ENCODE peak calls at places on chromosomes 11 and 22, in ten cellular contexts. C is H9, M is PC-3, H is neuronal stem cell, W is adipocyte, O is MM.1S, V is NT2/D1, U is H1, L is kidney, Z is mammary epithelial cell. Q is an unnamed sample.

GRCh38 chr11:64036081-64037026 is 623 bp downstream of the FLRT1 start:
- DNase-seq in C (no peak), M (peak; percentile 59), H (no peak), W (peak; percentile 74), O (no peak), V (no peak), U (no peak), L (no peak), Z (peak; percentile 16), Q (no peak)

GRCh38 chr11:96385187-96385586 is 4.5 kb downstream of the CCDC82 start:
- DNase-seq in C (no peak), M (no peak), H (no peak), W (no peak), O (no peak), V (no peak), U (no peak), L (no peak), Z (no peak), Q (no peak)

GRCh38 chr11:2443881-2444300 is 423 bp downstream of the TRPM5 start:
- DNase-seq in C (no peak), M (no peak), H (no peak), W (no peak), O (no peak), V (no peak), U (no peak), L (peak; percentile 81), Z (no peak), Q (peak; percentile 67)

GRCh38 chr11:12175694-12176241 is 65.4 kb downstream of the MICAL2 start:
- DNase-seq in C (no peak), M (peak; percentile 91), H (no peak), W (peak; percentile 69), O (peak; percentile 60), V (no peak), U (no peak), L (no peak), Z (peak; percentile 97), Q (no peak)

GRCh38 chr11:100925935-100926334 is 203.7 kb downstream of the PGR start:
- DNase-seq in C (no peak), M (peak; percentile 88), H (no peak), W (peak; percentile 34), O (no peak), V (no peak), U (no peak), L (no peak), Z (peak; percentile 60), Q (no peak)

GRCh38 chr11:7495997-7496545 is 10.8 kb downstream of the OLFML1 start:
- DNase-seq in C (no peak), M (no peak), H (no peak), W (no peak), O (no peak), V (no peak), U (no peak), L (no peak), Z (no peak), Q (no peak)

GRCh38 chr22:46220921-46221320 is 29.2 kb downstream of the CDPF1 start:
- DNase-seq in C (no peak), M (no peak), H (no peak), W (no peak), O (no peak), V (no peak), U (no peak), L (no peak), Z (no peak), Q (no peak)

GRCh38 chr11:78893996-78894395 is 319.3 kb upstream of the NARS2 start:
- DNase-seq in C (no peak), M (no peak), H (no peak), W (no peak), O (no peak), V (no peak), U (no peak), L (no peak), Z (no peak), Q (no peak)

GRCh38 chr11:75334976-75335375 is 16.5 kb downstream of the ARRB1 start:
- DNase-seq in C (peak; percentile 81), M (no peak), H (no peak), W (no peak), O (no peak), V (peak; percentile 80), U (no peak), L (no peak), Z (no peak), Q (no peak)

GRCh38 chr11:75635009-75635909 is 33.6 kb downstream of the MAP6 start:
- DNase-seq in C (no peak), M (no peak), H (no peak), W (peak; percentile 76), O (peak; percentile 16), V (no peak), U (no peak), L (peak; percentile 74), Z (no peak), Q (peak; percentile 22)

GRCh38 chr11:17014321-17014773 is at the start of gene PLEKHA7:
- DNase-seq in C (no peak), M (peak; percentile 7), H (peak; percentile 21), W (no peak), O (no peak), V (no peak), U (no peak), L (no peak), Z (no peak), Q (peak; percentile 45)

GRCh38 chr11:83223457-83223856 is 29.9 kb downstream of the ANKRD42 start:
- DNase-seq in C (no peak), M (no peak), H (no peak), W (no peak), O (no peak), V (no peak), U (no peak), L (no peak), Z (no peak), Q (no peak)

GRCh38 chr11:63212742-63213141 is 30.7 kb downstream of the SLC22A25 start:
- DNase-seq in C (no peak), M (peak; percentile 70), H (peak; percentile 8), W (peak; percentile 39), O (peak; percentile 49), V (no peak), U (no peak), L (no peak), Z (peak; percentile 9), Q (no peak)

GRCh38 chr22:19948057-19948760 is 6.6 kb upstream of the TXNRD2 start:
- DNase-seq in C (no peak), M (no peak), H (no peak), W (no peak), O (no peak), V (no peak), U (no peak), L (no peak), Z (no peak), Q (no peak)
- H3K9ac ChIP-seq in C (no peak overlapping the region), M (no peak overlapping the region), H (no peak overlapping the region), W (peak overlapping the region; percentile 34), O (no peak overlapping the region), V (no peak overlapping the region), U (no peak overlapping the region), L (no peak overlapping the region), Z (no peak overlapping the region), Q (no peak overlapping the region)

DNA sequence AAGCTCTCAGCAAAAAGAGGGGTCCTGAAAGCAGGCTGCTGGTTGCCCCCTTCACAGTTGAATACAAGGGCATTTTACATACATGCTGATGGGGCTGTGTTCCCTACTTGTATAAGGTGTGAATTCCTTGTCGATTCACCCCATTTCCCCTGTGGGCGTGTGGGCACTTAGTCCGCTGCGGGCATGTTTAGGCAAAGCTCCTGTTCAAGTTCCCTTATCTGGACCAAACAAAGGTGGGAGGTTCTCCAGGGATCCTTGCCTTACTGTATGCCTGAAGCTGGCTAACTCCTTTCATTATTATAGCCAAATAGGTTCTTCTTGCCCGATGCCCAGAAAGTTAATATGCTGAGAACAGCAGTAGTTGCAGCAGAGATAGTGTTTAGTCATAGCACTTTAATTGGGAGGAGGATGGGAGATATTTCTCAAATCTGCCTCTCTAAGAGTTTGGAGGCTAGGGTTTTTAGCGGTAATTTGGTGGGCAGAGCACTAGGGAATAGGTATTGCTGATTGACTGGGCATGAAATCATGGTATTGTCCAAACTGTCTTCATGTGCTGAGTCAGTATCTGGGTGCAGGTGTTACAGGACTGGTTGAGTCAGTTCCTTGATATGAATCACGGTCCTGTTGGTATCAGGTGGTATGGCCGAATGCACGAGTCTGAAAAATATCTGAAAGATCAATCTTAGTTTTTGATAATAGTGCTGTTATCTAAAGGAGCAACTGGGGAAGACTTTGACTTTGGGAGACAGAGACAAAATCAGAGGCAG is 32.7 kb downstream of the METTL15 start:
- DNase-seq in C (no peak), M (peak; percentile 84), H (no peak), W (no peak), O (no peak), V (no peak), U (no peak), L (no peak), Z (peak; percentile 91), Q (no peak)
- H3K9ac ChIP-seq in C (no peak overlapping the region), M (no peak overlapping the region), H (no peak overlapping the region), W (no peak overlapping the region), O (no peak overlapping the region), V (no peak overlapping the region), U (no peak overlapping the region), L (no peak overlapping the region), Z (no peak overlapping the region), Q (no peak overlapping the region)

DNA sequence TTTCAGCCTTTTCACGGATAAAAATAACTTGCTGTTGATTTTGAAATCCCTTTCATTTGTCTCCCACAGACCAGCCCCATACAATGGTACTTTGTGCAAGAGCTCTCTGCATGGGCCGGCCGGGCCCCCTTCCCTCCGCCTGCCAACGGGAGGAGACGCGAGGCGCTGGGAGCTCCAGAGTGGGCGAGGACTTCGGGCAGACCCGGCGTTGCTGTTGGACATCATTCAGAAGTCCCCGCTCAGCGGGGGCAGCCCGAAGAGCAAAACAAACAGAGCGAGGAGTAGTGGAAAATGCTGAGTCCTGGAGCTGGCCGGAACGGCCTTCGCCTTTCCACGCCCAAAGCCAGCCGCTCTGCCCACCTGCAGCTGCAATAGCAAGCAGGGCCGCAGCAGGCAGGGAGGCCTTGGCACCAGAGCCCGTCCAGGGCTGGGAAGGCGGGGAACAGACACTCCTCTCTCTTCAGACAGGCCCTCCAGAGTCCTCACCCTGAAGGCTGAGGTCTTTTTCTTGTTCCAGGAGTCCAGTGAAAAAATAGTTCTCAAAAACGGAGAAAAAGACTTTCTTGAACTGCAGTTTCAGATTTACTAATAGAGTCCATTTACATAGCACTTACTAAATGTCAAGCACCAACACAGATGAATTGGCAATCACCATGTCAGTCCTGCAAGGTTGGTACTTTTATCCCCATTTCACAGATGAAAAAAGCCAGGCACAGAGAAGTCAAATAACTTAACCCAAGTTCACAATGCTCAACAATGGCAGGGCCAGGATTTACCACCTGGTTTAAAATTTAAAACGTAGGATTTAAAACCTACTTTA is 135.5 kb downstream of the ETS1 start:
- DNase-seq in C (peak; percentile 37), M (no peak), H (no peak), W (peak; percentile 80), O (no peak), V (no peak), U (no peak), L (peak; percentile 92), Z (peak; percentile 44), Q (peak; percentile 63)
- H3K9ac ChIP-seq in C (no peak overlapping the region), M (no peak overlapping the region), H (no peak overlapping the region), W (peak overlapping the region; percentile 79), O (no peak overlapping the region), V (no peak overlapping the region), U (no peak overlapping the region), L (no peak overlapping the region), Z (no peak overlapping the region), Q (peak overlapping the region; percentile 3)

DNA sequence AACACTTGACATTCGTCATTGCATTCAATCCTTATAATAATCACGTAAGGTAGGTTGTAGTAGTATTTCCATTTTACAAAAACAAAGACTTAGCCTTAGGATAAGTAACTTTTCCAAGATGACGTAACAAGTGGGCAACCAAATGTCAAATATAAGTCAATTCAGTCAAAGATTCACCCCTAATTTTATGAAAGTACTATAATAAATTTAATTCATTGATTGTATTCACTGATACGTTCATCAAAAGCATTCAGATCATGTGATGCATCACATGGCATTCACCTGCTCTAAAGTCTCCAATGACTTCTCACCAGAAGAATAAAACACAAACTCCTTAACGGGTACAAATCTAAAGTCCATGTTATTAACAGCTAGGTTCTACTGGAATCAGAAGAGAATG is 2.1 kb downstream of the KIF18A start:
- DNase-seq in C (no peak), M (no peak), H (no peak), W (no peak), O (no peak), V (no peak), U (no peak), L (no peak), Z (no peak), Q (no peak)
- H3K9ac ChIP-seq in C (no peak overlapping the region), M (no peak overlapping the region), H (no peak overlapping the region), W (no peak overlapping the region), O (no peak overlapping the region), V (no peak overlapping the region), U (no peak overlapping the region), L (no peak overlapping the region), Z (no peak overlapping the region), Q (no peak overlapping the region)

Q was measured in colonic mucosa.